ENCODE peak calls at places on chromosomes 3 and 15, in four cellular contexts. One of them, this sample, is unnamed.

GRCh38 chr15:88954431-88955277 is 41.5 kb upstream of the MFGE8 start:
- DNase-seq in amygdala: peak; percentile 87
- DNase-seq in dorsolateral prefrontal cortex: peak; percentile 54
- DNase-seq in HT-29: no peak
- DNase-seq in this sample: no peak

GRCh38 chr15:28950916-28951315 is 65.1 kb downstream of the APBA2 start:
- DNase-seq in dorsolateral prefrontal cortex: no peak
- DNase-seq in amygdala: no peak
- DNase-seq in HT-29: no peak
- DNase-seq in this sample: no peak

GRCh38 chr3:98780343-98780742 is 17.2 kb downstream of the ST3GAL6 start:
- DNase-seq in dorsolateral prefrontal cortex: no peak
- DNase-seq in HT-29: no peak
- DNase-seq in amygdala: no peak
- DNase-seq in this sample: no peak

GRCh38 chr3:82824491-82824890 is 1063.0 kb upstream of the GBE1 start:
- DNase-seq in dorsolateral prefrontal cortex: no peak
- DNase-seq in amygdala: no peak
- DNase-seq in HT-29: no peak
- DNase-seq in this sample: peak; percentile 4

GRCh38 chr3:163368168-163368567 is 1710.1 kb downstream of the SI start:
- DNase-seq in amygdala: no peak
- DNase-seq in HT-29: no peak
- DNase-seq in dorsolateral prefrontal cortex: no peak
- DNase-seq in this sample: no peak

GRCh38 chr3:36804295-36805055 is 40.1 kb upstream of the DCLK3 start:
- DNase-seq in HT-29: no peak
- DNase-seq in dorsolateral prefrontal cortex: no peak
- DNase-seq in amygdala: peak; percentile 44
- DNase-seq in this sample: no peak

GRCh38 chr3:176090727-176091126 is 1106.6 kb downstream of the TBL1XR1 start:
- DNase-seq in amygdala: no peak
- DNase-seq in HT-29: no peak
- DNase-seq in dorsolateral prefrontal cortex: no peak
- DNase-seq in this sample: no peak

GRCh38 chr3:158725348-158725966 is 6.8 kb downstream of the RARRES1 start:
- DNase-seq in dorsolateral prefrontal cortex: no peak
- DNase-seq in amygdala: no peak
- DNase-seq in HT-29: peak; percentile 52
- DNase-seq in this sample: peak; percentile 97

GRCh38 chr3:179732661-179733348 is 80.0 kb downstream of the USP13 start:
- DNase-seq in dorsolateral prefrontal cortex: no peak
- DNase-seq in amygdala: no peak
- DNase-seq in HT-29: no peak
- DNase-seq in this sample: no peak

GRCh38 chr15:45095661-45096060 is 18.3 kb downstream of the DUOX2 start:
- DNase-seq in amygdala: no peak
- DNase-seq in HT-29: no peak
- DNase-seq in dorsolateral prefrontal cortex: no peak
- DNase-seq in this sample: no peak

GRCh38 chr3:116140100-116140689 is 305.1 kb downstream of the LSAMP start:
- DNase-seq in HT-29: peak; percentile 69
- DNase-seq in amygdala: no peak
- DNase-seq in dorsolateral prefrontal cortex: no peak
- DNase-seq in this sample: peak; percentile 50

GRCh38 chr3:136105044-136105443 is 91.1 kb downstream of the MSL2 start:
- DNase-seq in HT-29: no peak
- DNase-seq in amygdala: no peak
- DNase-seq in dorsolateral prefrontal cortex: no peak
- DNase-seq in this sample: no peak

GRCh38 chr15:65044724-65045481 is at the start of gene SLC51B:
- DNase-seq in amygdala: no peak
- DNase-seq in HT-29: peak; percentile 84
- DNase-seq in dorsolateral prefrontal cortex: no peak
- DNase-seq in this sample: no peak

GRCh38 chr3:105497381-105497780 is 130.7 kb downstream of the ALCAM start:
- DNase-seq in HT-29: no peak
- DNase-seq in amygdala: no peak
- DNase-seq in dorsolateral prefrontal cortex: no peak
- DNase-seq in this sample: no peak

GRCh38 chr3:44995142-44995770 is 19.2 kb downstream of the EXOSC7 start:
- DNase-seq in dorsolateral prefrontal cortex: no peak
- DNase-seq in amygdala: peak; percentile 19
- DNase-seq in HT-29: no peak
- DNase-seq in this sample: peak; percentile 53

GRCh38 chr3:82773207-82773606 is 1011.8 kb upstream of the GBE1 start:
- DNase-seq in HT-29: no peak
- DNase-seq in amygdala: no peak
- DNase-seq in dorsolateral prefrontal cortex: no peak
- DNase-seq in this sample: no peak

GRCh38 chr3:65745306-65745705 is 293.4 kb downstream of the MAGI1 start:
- DNase-seq in HT-29: no peak
- DNase-seq in amygdala: no peak
- DNase-seq in dorsolateral prefrontal cortex: no peak
- DNase-seq in this sample: no peak

GRCh38 chr3:127446756-127447155 is 143.8 kb downstream of the TPRA1 start:
- DNase-seq in dorsolateral prefrontal cortex: no peak
- DNase-seq in amygdala: no peak
- DNase-seq in HT-29: no peak
- DNase-seq in this sample: no peak

GRCh38 chr3:94671078-94671477 is 608.2 kb downstream of the NSUN3 start:
- DNase-seq in HT-29: no peak
- DNase-seq in amygdala: no peak
- DNase-seq in dorsolateral prefrontal cortex: no peak
- DNase-seq in this sample: no peak

GRCh38 chr3:182644800-182645433 is 148.4 kb upstream of the ATP11B start:
- DNase-seq in HT-29: no peak
- DNase-seq in dorsolateral prefrontal cortex: no peak
- DNase-seq in amygdala: no peak
- DNase-seq in this sample: no peak

GRCh38 chr3:149371001-149371722 is 6.3 kb downstream of the TM4SF1 start:
- DNase-seq in dorsolateral prefrontal cortex: no peak
- DNase-seq in HT-29: peak; percentile 88
- DNase-seq in amygdala: no peak
- DNase-seq in this sample: no peak

GRCh38 chr3:42728056-42728455 is 25.5 kb upstream of the HHATL start:
- DNase-seq in HT-29: no peak
- DNase-seq in dorsolateral prefrontal cortex: no peak
- DNase-seq in amygdala: peak; percentile 63
- DNase-seq in this sample: no peak

GRCh38 chr3:129235310-129235917 is 14.0 kb upstream of the COPG1 start:
- DNase-seq in dorsolateral prefrontal cortex: no peak
- DNase-seq in amygdala: no peak
- DNase-seq in HT-29: no peak
- DNase-seq in this sample: no peak

GRCh38 chr15:48717458-48717857 is 71.9 kb upstream of the FBN1 start:
- DNase-seq in amygdala: no peak
- DNase-seq in HT-29: no peak
- DNase-seq in dorsolateral prefrontal cortex: no peak
- DNase-seq in this sample: no peak

GRCh38 chr3:188918086-188918485 is 253.7 kb upstream of the TPRG1 start:
- DNase-seq in dorsolateral prefrontal cortex: no peak
- DNase-seq in HT-29: no peak
- DNase-seq in amygdala: no peak
- DNase-seq in this sample: no peak

GRCh38 chr3:100982710-100983109 is 10.5 kb downstream of the ABI3BP start:
- DNase-seq in HT-29: no peak
- DNase-seq in amygdala: no peak
- DNase-seq in dorsolateral prefrontal cortex: no peak
- DNase-seq in this sample: peak; percentile 13

GRCh38 chr3:8503461-8503860 is 1.8 kb downstream of the LMCD1 start:
- DNase-seq in amygdala: no peak
- DNase-seq in HT-29: no peak
- DNase-seq in dorsolateral prefrontal cortex: no peak
- DNase-seq in this sample: no peak

GRCh38 chr3:141486416-141486734 is 452 bp upstream of the RASA2 start:
- DNase-seq in HT-29: no peak
- DNase-seq in dorsolateral prefrontal cortex: no peak
- DNase-seq in amygdala: peak; percentile 64
- DNase-seq in this sample: peak; percentile 59

GRCh38 chr15:62068787-62069170 is 2.0 kb downstream of the C2CD4A start:
- DNase-seq in dorsolateral prefrontal cortex: no peak
- DNase-seq in HT-29: peak; percentile 38
- DNase-seq in amygdala: no peak
- DNase-seq in this sample: no peak

GRCh38 chr3:38257583-38257982 is 8.0 kb upstream of the SLC22A13 start:
- DNase-seq in HT-29: no peak
- DNase-seq in amygdala: no peak
- DNase-seq in dorsolateral prefrontal cortex: no peak
- DNase-seq in this sample: no peak

GRCh38 chr15:33207646-33208045 is 13.1 kb upstream of the FMN1 start:
- DNase-seq in amygdala: no peak
- DNase-seq in dorsolateral prefrontal cortex: no peak
- DNase-seq in HT-29: no peak
- DNase-seq in this sample: no peak

GRCh38 chr3:53222183-53222901 is 33.5 kb downstream of the TKT start:
- DNase-seq in HT-29: no peak
- DNase-seq in amygdala: no peak
- DNase-seq in dorsolateral prefrontal cortex: peak; percentile 23
- DNase-seq in this sample: no peak

GRCh38 chr3:155382396-155383042 is 89.0 kb upstream of the STRIT1 start:
- DNase-seq in amygdala: peak; percentile 26
- DNase-seq in dorsolateral prefrontal cortex: no peak
- DNase-seq in HT-29: peak; percentile 93
- DNase-seq in this sample: peak; percentile 67

GRCh38 chr3:80060664-80061063 is 292.9 kb upstream of the ROBO1 start:
- DNase-seq in HT-29: no peak
- DNase-seq in amygdala: no peak
- DNase-seq in dorsolateral prefrontal cortex: no peak
- DNase-seq in this sample: no peak

GRCh38 chr3:89268059-89268458 is 160.6 kb downstream of the EPHA3 start:
- DNase-seq in amygdala: no peak
- DNase-seq in dorsolateral prefrontal cortex: no peak
- DNase-seq in HT-29: no peak
- DNase-seq in this sample: no peak

GRCh38 chr3:119333773-119334492 is 39.8 kb downstream of the ARHGAP31 start:
- DNase-seq in dorsolateral prefrontal cortex: no peak
- DNase-seq in HT-29: no peak
- DNase-seq in amygdala: no peak
- DNase-seq in this sample: no peak

GRCh38 chr3:67898916-67899315 is 244.5 kb upstream of the SUCLG2 start:
- DNase-seq in dorsolateral prefrontal cortex: no peak
- DNase-seq in HT-29: no peak
- DNase-seq in amygdala: no peak
- DNase-seq in this sample: no peak

GRCh38 chr15:51494411-51495314 is 127.9 kb downstream of the DMXL2 start:
- DNase-seq in dorsolateral prefrontal cortex: no peak
- DNase-seq in HT-29: peak; percentile 41
- DNase-seq in amygdala: no peak
- DNase-seq in this sample: no peak

GRCh38 chr3:4898454-4899313 is 80.6 kb upstream of the BHLHE40 start:
- DNase-seq in HT-29: no peak
- DNase-seq in dorsolateral prefrontal cortex: no peak
- DNase-seq in amygdala: no peak
- DNase-seq in this sample: no peak

GRCh38 chr3:113058188-113058587 is 67.4 kb downstream of the GTPBP8 start:
- DNase-seq in amygdala: no peak
- DNase-seq in HT-29: no peak
- DNase-seq in dorsolateral prefrontal cortex: no peak
- DNase-seq in this sample: no peak

This sample was measured in H4.